ENCODE peak calls at places on chromosomes 1 and 21, in four cellular contexts. Q is upper lobe of right lung, C is uterus, U is PC-9. P is an unnamed sample.

GRCh38 chr1:58848818-58849411 is 65.1 kb upstream of the JUN start:
- DNase-seq in Q (peak), C (peak), U (peak), P (peak)

GRCh38 chr1:41447995-41448770 is 36.3 kb downstream of the EDN2 start:
- DNase-seq in Q (no peak), C (no peak), U (peak), P (no peak)

GRCh38 chr1:234484991-234485739 is 6.2 kb upstream of the TARBP1 start:
- DNase-seq in Q (no peak), C (no peak), U (no peak), P (no peak)

GRCh38 chr1:181626252-181626938 is 143.1 kb downstream of the CACNA1E start:
- DNase-seq in Q (no peak), C (no peak), U (no peak), P (no peak)

GRCh38 chr1:88609051-88609450 is 75.0 kb upstream of the PKN2 start:
- DNase-seq in Q (no peak), C (no peak), U (no peak), P (no peak)

GRCh38 chr21:42684109-42684916 is 30.9 kb downstream of the PDE9A start:
- DNase-seq in Q (peak), C (no peak), U (no peak), P (no peak)

GRCh38 chr1:68175621-68176398 is 56.5 kb downstream of the WLS start:
- DNase-seq in Q (no peak), C (no peak), U (peak), P (peak)

GRCh38 chr21:34365794-34366193 is 2.0 kb downstream of the KCNE2 start:
- DNase-seq in Q (no peak), C (no peak), U (no peak), P (no peak)

GRCh38 chr1:181778630-181779285 is 282.8 kb downstream of the ZNF648 start:
- DNase-seq in Q (no peak), C (no peak), U (no peak), P (no peak)

GRCh38 chr1:157277281-157277680 is 139.1 kb upstream of the ETV3 start:
- DNase-seq in Q (no peak), C (no peak), U (no peak), P (no peak)

GRCh38 chr1:157278383-157279156 is 140.4 kb upstream of the ETV3 start:
- DNase-seq in Q (no peak), C (no peak), U (no peak), P (no peak)

GRCh38 chr1:157274698-157275534 is 136.7 kb upstream of the ETV3 start:
- DNase-seq in Q (no peak), C (no peak), U (no peak), P (peak)

GRCh38 chr1:157284446-157284845 is 146.3 kb upstream of the ETV3 start:
- DNase-seq in Q (no peak), C (no peak), U (no peak), P (no peak)

DNA sequence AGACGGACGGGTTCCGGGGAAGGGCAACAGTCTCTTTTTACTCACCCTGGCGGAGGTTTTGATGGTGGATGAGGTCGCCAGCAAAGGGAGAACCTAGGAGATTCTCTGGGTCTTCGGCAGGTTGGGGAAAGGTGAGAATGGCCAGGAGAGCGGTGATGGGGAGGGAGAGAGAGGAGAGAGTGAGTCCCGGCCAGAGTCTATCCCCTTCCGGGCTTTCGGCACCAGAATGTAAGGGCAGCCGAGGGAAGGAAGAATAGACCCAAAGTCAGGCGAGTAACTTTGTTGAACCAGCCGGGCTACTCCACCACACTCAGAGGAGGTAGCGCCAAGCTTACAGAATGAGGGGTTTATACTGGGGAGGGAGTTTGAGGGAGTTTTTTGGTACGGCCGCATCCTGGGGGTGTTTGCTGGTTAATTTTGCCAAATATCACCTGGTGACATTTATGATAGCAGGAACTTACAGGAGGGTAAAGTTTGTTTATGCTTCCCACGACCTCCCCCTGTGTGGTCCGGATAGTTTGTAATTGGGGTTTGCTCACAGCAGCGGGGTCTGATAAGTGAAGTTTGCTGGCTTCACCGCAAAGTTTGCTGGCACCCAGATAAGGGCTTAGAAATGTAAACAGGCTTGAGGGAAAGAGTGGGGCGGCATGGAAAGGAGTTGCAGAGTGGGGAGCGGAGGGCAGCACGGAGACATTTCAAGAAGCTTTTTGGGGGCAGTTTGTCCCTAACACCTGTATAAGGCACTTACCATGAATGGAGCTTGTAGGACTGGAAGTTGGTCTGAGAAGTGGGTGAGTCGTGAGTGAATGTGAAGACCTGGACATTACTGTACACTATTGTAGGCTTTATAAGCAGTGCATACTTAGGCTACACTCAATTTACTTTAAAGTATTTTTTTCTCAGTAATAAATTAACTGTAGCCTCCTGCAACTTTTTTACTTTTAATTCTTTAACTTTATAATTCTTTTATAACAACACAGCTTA is 141.3 kb upstream of the ETV3 start:
- DNase-seq in Q (no peak), C (no peak), U (no peak), P (no peak)
- H3K27ac ChIP-seq in Q (no peak), C (no peak), U (no peak), P (no peak)

GRCh38 chr1:186811892-186812291 is 16.9 kb upstream of the PLA2G4A start:
- DNase-seq in Q (no peak), C (no peak), U (no peak), P (no peak)

GRCh38 chr1:186812560-186812959 is 16.2 kb upstream of the PLA2G4A start:
- DNase-seq in Q (no peak), C (no peak), U (no peak), P (peak)

GRCh38 chr1:186819140-186819539 is 9.6 kb upstream of the PLA2G4A start:
- DNase-seq in Q (no peak), C (no peak), U (no peak), P (peak)

DNA sequence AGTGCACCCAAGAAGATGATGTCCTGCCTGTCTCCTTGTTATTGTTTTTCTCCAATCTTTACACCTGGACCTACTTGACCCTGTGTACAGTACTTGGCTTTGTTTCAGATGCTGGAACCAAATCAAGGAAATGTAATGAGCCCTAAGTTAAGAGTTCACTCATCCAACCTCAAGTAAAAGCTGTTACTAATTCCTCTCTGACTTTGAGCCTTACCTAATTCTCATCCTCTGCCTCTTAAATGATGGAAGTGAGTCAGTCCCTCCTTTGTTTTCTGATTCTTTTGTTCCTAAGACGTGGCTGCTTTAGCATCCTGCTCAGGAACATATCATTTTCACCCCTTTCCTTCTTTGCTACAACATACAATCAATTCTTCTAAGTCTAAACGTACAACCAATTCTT is 15.3 kb upstream of the PLA2G4A start:
- DNase-seq in Q (no peak), C (no peak), U (no peak), P (no peak)
- H3K27ac ChIP-seq in Q (no peak), C (no peak), U (no peak), P (no peak)

DNA sequence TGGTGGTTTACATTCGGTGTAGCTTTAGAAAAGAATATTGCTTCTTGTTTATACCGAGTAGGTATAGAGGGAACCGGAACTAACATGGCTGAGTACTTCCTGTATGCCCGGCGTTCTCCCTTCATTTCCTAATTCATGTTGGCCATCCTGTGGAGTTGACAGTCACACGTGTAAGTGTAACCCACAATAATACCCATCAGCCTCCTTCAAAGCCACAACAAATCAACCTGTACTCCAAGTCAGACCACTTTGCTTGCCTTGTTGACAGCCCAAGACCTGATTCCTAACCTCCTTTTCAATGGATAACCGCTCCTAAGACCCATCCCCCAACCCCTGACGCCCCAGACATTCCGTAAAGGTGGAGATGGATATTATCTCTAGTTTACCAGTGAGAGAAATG is 42.1 kb downstream of the UBE2U start:
- DNase-seq in Q (no peak), C (no peak), U (no peak), P (no peak)
- H3K27ac ChIP-seq in Q (no peak), C (no peak), U (no peak), P (no peak)

DNA sequence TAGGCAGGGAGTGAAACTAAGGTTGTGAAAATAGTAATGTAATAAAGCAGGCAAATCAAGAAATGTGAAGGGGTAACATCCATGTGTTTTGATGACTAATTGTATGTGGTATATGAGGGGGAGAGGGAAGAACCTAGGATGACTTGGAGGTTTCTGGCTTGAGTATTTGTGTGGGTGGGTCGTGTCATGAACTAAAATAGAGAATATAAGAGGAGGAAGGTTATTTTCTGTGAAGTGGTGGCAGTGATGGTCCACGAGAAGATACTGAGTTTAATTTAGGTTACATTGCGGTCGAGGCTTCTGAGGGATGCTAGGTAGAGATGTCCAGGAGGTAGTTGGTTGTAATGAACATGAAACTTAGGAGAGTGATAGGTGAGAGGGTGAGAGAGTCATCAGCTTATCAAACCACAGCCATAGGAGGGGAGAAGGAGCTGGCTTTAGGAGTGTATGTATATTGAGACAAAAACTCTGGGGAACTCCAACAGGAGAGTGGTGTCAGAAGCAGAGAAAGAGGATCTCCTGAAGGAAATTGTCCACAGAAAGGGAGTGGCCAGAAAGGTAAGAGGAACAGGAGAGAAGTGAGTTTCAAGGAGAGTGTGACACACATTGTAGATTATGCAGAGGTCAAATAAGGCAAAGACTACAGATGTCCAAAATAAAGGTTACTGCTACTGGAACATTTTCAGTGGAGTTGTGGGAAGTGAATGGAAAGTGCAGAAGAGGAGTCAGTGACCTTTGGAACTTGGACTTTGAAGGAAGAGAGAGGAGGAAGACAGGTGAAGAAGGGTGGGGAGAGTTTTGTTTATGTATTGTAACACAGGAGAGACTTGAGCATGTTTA is 89.0 kb upstream of the MACF1 start:
- DNase-seq in Q (no peak), C (no peak), U (no peak), P (peak)
- H3K27ac ChIP-seq in Q (no peak), C (peak), U (peak), P (no peak)

GRCh38 chr1:19564366-19564765 is 79.0 kb upstream of the CAPZB start:
- DNase-seq in Q (no peak), C (no peak), U (no peak), P (no peak)
- H3K27ac ChIP-seq in Q (peak), C (peak), U (no peak), P (no peak)

GRCh38 chr1:201312298-201312697 is 29.0 kb downstream of the PKP1 start:
- DNase-seq in Q (no peak), C (no peak), U (no peak), P (no peak)
- H3K27ac ChIP-seq in Q (no peak), C (no peak), U (no peak), P (no peak)

GRCh38 chr1:56819393-56819899 is at the start of gene FYB2:
- DNase-seq in Q (no peak), C (no peak), U (no peak), P (no peak)
- H3K27ac ChIP-seq in Q (no peak), C (no peak), U (no peak), P (no peak)